ENCODE peak calls at places on chromosomes 2 and 18, in six cellular contexts. C, G, T, Q, R and J are unnamed samples. For H3K4me1, the result is how much of the 10 kb centered on the place peaks cover.

GRCh38 chr2:189498205-189498604 is 56.9 kb downstream of the WDR75 start:
- DNase-seq in C (peak), G (no peak), T (no peak), Q (no peak), R (peak), J (no peak)

GRCh38 chr2:134738150-134738865 is 19.5 kb upstream of the TMEM163 start:
- DNase-seq in C (no peak), G (no peak), T (no peak), Q (no peak), R (no peak), J (no peak)

GRCh38 chr2:44974064-44974715 is 32.7 kb downstream of the SIX3 start:
- DNase-seq in C (peak), G (peak), T (no peak), Q (peak), R (peak), J (no peak)

GRCh38 chr18:33472554-33472953 is 32.0 kb upstream of the CCDC178 start:
- DNase-seq in C (no peak), G (no peak), T (no peak), Q (no peak), R (no peak), J (no peak)

GRCh38 chr2:228728961-228729360 is 542.1 kb downstream of the PID1 start:
- DNase-seq in C (no peak), G (peak), T (no peak), Q (peak), R (no peak), J (no peak)

GRCh38 chr2:169229590-169229989 is 132.7 kb downstream of the LRP2 start:
- DNase-seq in C (no peak), G (no peak), T (no peak), Q (no peak), R (no peak), J (no peak)

GRCh38 chr2:183232161-183232865 is 108.1 kb downstream of the NUP35 start:
- DNase-seq in C (no peak), G (no peak), T (no peak), Q (no peak), R (no peak), J (no peak)

GRCh38 chr2:27308359-27308875 is at the start of gene UCN:
- DNase-seq in C (peak), G (peak), T (no peak), Q (no peak), R (peak), J (peak)

GRCh38 chr2:158394453-158394852 is 62.1 kb downstream of the CCDC148 start:
- DNase-seq in C (no peak), G (peak), T (no peak), Q (no peak), R (no peak), J (no peak)

GRCh38 chr2:138219961-138220360 is 255.7 kb downstream of the HNMT start:
- DNase-seq in C (no peak), G (no peak), T (no peak), Q (no peak), R (no peak), J (no peak)

GRCh38 chr2:240739797-240740196 is 48.1 kb downstream of the AQP12A start:
- DNase-seq in C (no peak), G (no peak), T (peak), Q (peak), R (no peak), J (no peak)

GRCh38 chr18:48851563-48851962 is 99.2 kb downstream of the SMAD7 start:
- DNase-seq in C (no peak), G (no peak), T (no peak), Q (no peak), R (peak), J (no peak)

GRCh38 chr2:158600155-158600802 is 143.5 kb downstream of the PKP4 start:
- DNase-seq in C (peak), G (no peak), T (no peak), Q (peak), R (peak), J (peak)

GRCh38 chr18:2916184-2916583 is 69.4 kb downstream of the EMILIN2 start:
- DNase-seq in C (no peak), G (no peak), T (no peak), Q (no peak), R (peak), J (no peak)

GRCh38 chr18:28050561-28050960 is 126.4 kb downstream of the CDH2 start:
- DNase-seq in C (no peak), G (no peak), T (no peak), Q (no peak), R (no peak), J (no peak)

GRCh38 chr2:60519259-60519863 is 34.1 kb downstream of the BCL11A start:
- DNase-seq in C (no peak), G (no peak), T (no peak), Q (no peak), R (no peak), J (no peak)

GRCh38 chr2:86750240-86750839 is 30.2 kb downstream of the RMND5A start:
- DNase-seq in C (peak), G (no peak), T (no peak), Q (no peak), R (no peak), J (no peak)

GRCh38 chr2:147663153-147663961 is 181.5 kb upstream of the ACVR2A start:
- DNase-seq in C (no peak), G (no peak), T (peak), Q (no peak), R (no peak), J (no peak)

GRCh38 chr2:65549262-65550036 is 117.0 kb upstream of the SPRED2 start:
- DNase-seq in C (no peak), G (no peak), T (no peak), Q (no peak), R (no peak), J (no peak)

GRCh38 chr2:164792316-164793127 is 49.1 kb downstream of the COBLL1 start:
- DNase-seq in C (no peak), G (no peak), T (no peak), Q (no peak), R (no peak), J (no peak)

GRCh38 chr18:55422456-55423185 is 165.4 kb downstream of the TCF4 start:
- DNase-seq in C (peak), G (no peak), T (no peak), Q (no peak), R (peak), J (peak)

GRCh38 chr18:63550068-63550467 is 7.9 kb downstream of the SERPINB12 start:
- DNase-seq in C (no peak), G (no peak), T (no peak), Q (peak), R (no peak), J (no peak)

GRCh38 chr18:74869904-74870863 is 272.5 kb downstream of the ZNF407 start:
- DNase-seq in C (no peak), G (peak), T (no peak), Q (no peak), R (no peak), J (no peak)

GRCh38 chr2:212141499-212141898 is 397.1 kb downstream of the ERBB4 start:
- DNase-seq in C (no peak), G (no peak), T (no peak), Q (no peak), R (no peak), J (no peak)

GRCh38 chr2:60213865-60214657 is 339.4 kb downstream of the BCL11A start:
- DNase-seq in C (no peak), G (peak), T (no peak), Q (peak), R (no peak), J (peak)

GRCh38 chr2:30113617-30114293 is 33.1 kb upstream of the YPEL5 start:
- DNase-seq in C (peak), G (no peak), T (no peak), Q (peak), R (no peak), J (no peak)

GRCh38 chr2:85905187-85905666 is 16.4 kb upstream of the ST3GAL5 start:
- DNase-seq in C (no peak), G (peak), T (no peak), Q (no peak), R (no peak), J (peak)

GRCh38 chr2:7133521-7133920 is 216.3 kb downstream of the RNF144A start:
- DNase-seq in C (no peak), G (no peak), T (no peak), Q (peak), R (no peak), J (no peak)

GRCh38 chr2:207256476-207257207 is 90.9 kb upstream of the KLF7 start:
- DNase-seq in C (peak), G (no peak), T (no peak), Q (no peak), R (no peak), J (no peak)

GRCh38 chr2:231613054-231613654 is 20.5 kb downstream of the TEX44 start:
- DNase-seq in C (no peak), G (no peak), T (no peak), Q (no peak), R (no peak), J (peak)

GRCh38 chr2:62475172-62476011 is 30.6 kb downstream of the TMEM17 start:
- DNase-seq in C (no peak), G (peak), T (peak), Q (no peak), R (no peak), J (peak)

GRCh38 chr2:150168596-150168995 is 318.9 kb downstream of the RND3 start:
- DNase-seq in C (peak), G (no peak), T (no peak), Q (peak), R (no peak), J (no peak)

GRCh38 chr2:43057742-43058706 is 168.4 kb downstream of the ZFP36L2 start:
- DNase-seq in C (no peak), G (peak), T (no peak), Q (no peak), R (no peak), J (no peak)

GRCh38 chr2:171923206-171923605 is 945 bp downstream of the HAT1 start:
- DNase-seq in C (peak), G (no peak), T (no peak), Q (peak), R (peak), J (no peak)

GRCh38 chr18:77590928-77591327 is 341.3 kb downstream of the GALR1 start:
- DNase-seq in C (no peak), G (no peak), T (no peak), Q (no peak), R (no peak), J (no peak)

GRCh38 chr2:95023222-95023597 is 2.3 kb upstream of the MAL start:
- DNase-seq in C (no peak), G (no peak), T (peak), Q (peak), R (no peak), J (peak)

GRCh38 chr2:95024306-95024880 is 1.1 kb upstream of the MAL start:
- DNase-seq in C (no peak), G (no peak), T (no peak), Q (no peak), R (no peak), J (no peak)

GRCh38 chr2:95025406-95026319 is at the start of gene MAL:
- DNase-seq in C (no peak), G (peak), T (peak), Q (no peak), R (no peak), J (peak)

GRCh38 chr2:95026471-95027368 is 1.2 kb downstream of the MAL start:
- DNase-seq in C (no peak), G (no peak), T (peak), Q (no peak), R (no peak), J (peak)

GRCh38 chr2:95024960-95025405 is 525 bp upstream of the MAL start:
- DNase-seq in C (no peak), G (no peak), T (peak), Q (no peak), R (no peak), J (no peak)
- H3K4me1 ChIP-seq in C (under half), G (under half), T (under half), Q (under half), R (under half), J (under half)

DNA sequence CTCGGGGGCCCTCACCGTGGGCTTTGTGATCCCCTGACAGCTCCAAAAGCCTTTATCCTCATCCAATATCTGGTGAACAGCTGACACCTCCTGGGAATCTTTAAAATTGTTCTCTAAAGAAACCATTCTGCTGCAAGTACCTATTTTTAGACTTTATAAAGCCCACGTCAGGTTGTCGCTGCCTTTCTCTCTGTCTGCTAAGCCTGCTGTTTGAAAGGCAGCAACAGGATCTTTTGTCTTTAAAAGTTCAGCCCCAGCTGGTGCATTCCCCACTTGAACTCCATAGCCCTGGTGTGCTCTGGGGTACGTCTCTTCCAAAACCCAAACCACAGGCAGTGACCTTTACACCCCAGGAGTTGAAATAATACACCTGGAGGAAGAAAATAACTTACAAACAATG is 145.0 kb downstream of the NEDD4L start:
- DNase-seq in C (no peak), G (no peak), T (no peak), Q (no peak), R (no peak), J (no peak)
- H3K4me1 ChIP-seq in C (under half), G (under half), T (under half), Q (under half), R (under half), J (under half)

GRCh38 chr2:96148410-96149217 is 3.4 kb upstream of the DUSP2 start:
- DNase-seq in C (peak), G (peak), T (peak), Q (peak), R (peak), J (peak)
- H3K4me1 ChIP-seq in C (under half), G (under half), T (half or more), Q (under half), R (under half), J (under half)

DNA sequence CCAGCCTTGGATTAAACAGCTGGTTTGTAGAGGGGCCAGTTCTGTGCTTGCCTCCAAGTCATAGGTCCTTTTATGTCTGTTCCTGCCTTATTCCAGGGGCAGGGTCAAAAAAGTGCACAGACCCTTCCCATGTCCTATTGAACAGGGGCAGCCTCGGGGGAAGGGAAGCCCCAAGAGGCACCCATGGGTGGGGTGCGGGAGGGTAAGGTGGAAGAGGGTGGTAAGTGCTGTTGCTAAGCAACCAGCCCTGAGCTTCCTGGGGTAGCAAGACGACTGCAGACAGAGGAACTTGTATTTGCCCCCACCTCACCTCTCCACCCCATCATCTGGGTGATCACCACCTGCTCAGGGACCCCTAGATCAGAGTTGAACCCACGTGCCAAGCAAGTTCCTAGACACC is 7.7 kb downstream of the DNMT3A start:
- DNase-seq in C (no peak), G (no peak), T (peak), Q (no peak), R (no peak), J (no peak)
- H3K4me1 ChIP-seq in C (under half), G (under half), T (half or more), Q (under half), R (under half), J (under half)

DNA sequence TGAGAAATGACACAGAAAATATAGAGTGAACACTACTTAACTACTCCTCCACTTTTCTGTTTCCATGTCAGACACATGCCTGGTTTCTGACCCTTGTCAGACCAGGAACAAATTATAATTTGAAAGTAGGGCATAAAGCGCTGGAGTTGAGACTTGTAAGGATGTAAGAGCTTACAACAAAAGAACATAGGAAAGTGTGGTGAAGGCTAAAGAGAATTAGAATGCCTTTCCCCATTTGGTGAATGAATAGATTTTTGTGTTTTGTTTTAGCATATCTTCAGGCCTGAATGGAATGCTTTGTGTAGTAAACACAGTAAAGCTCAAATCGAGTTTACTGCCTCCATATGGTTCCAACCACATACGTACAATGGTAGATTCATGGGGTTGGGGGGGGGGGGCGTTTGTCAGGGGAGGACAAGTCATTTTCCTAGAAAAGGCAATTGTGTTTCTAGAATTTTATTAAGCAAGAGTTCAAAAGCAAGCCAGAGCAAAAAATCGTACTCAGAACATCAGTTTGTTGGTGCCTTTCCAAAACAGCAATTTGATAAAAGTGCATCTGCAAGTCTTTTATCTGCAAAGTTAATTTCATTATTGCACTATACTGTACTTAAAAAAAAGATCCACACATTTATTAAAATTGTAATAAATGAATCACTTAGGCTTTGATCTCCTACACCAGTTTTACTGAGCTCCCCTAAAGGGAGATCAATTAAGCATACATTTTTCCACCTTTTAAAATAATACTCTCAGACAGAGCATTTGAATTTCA is 30.9 kb downstream of the NRXN1 start:
- DNase-seq in C (no peak), G (peak), T (no peak), Q (no peak), R (no peak), J (no peak)
- H3K4me1 ChIP-seq in C (under half), G (under half), T (under half), Q (under half), R (under half), J (under half)

GRCh38 chr2:20064841-20065240 is 13.4 kb upstream of the LAPTM4A start:
- DNase-seq in C (no peak), G (no peak), T (no peak), Q (no peak), R (no peak), J (no peak)
- H3K4me1 ChIP-seq in C (under half), G (under half), T (under half), Q (under half), R (under half), J (under half)

GRCh38 chr2:101720732-101721131 is 23.2 kb downstream of the MAP4K4 start:
- DNase-seq in C (peak), G (no peak), T (no peak), Q (no peak), R (no peak), J (no peak)
- H3K4me1 ChIP-seq in C (under half), G (under half), T (half or more), Q (under half), R (under half), J (under half)

GRCh38 chr2:33216508-33217182 is 259.8 kb upstream of the RASGRP3 start:
- DNase-seq in C (peak), G (no peak), T (no peak), Q (no peak), R (peak), J (peak)
- H3K4me1 ChIP-seq in C (under half), G (under half), T (under half), Q (under half), R (under half), J (under half)